ENCODE peak calls at places on chromosomes 3 and 15, in eight cellular contexts. One of them, this sample, is unnamed.

GRCh38 chr3:9108876-9109569 is 140.4 kb downstream of the SRGAP3 start:
- DNase-seq in endodermal cell: peak
- DNase-seq in SW 1271: no peak
- DNase-seq in stimulated activated CD4-positive, alpha-beta T cell treated with anti-CD3 and anti-CD28 coated beads, Interleukin-1b, Interleukin-23, amount 100 ng/mL, for 48 hours: no peak
- DNase-seq in right cardiac atrium: no peak
- DNase-seq in GM03348: no peak
- DNase-seq in AG08395: no peak
- DNase-seq in NCI-H345: no peak
- DNase-seq in this sample: no peak

GRCh38 chr15:68650901-68651709 is 72.3 kb downstream of the CORO2B start:
- DNase-seq in endodermal cell: peak
- DNase-seq in SW 1271: no peak
- DNase-seq in stimulated activated CD4-positive, alpha-beta T cell treated with anti-CD3 and anti-CD28 coated beads, Interleukin-1b, Interleukin-23, amount 100 ng/mL, for 48 hours: peak
- DNase-seq in right cardiac atrium: peak
- DNase-seq in GM03348: peak
- DNase-seq in AG08395: no peak
- DNase-seq in NCI-H345: no peak
- DNase-seq in this sample: no peak

GRCh38 chr3:155809181-155809580 is 3.1 kb upstream of the C3orf33 start:
- DNase-seq in endodermal cell: no peak
- DNase-seq in SW 1271: no peak
- DNase-seq in stimulated activated CD4-positive, alpha-beta T cell treated with anti-CD3 and anti-CD28 coated beads, Interleukin-1b, Interleukin-23, amount 100 ng/mL, for 48 hours: no peak
- DNase-seq in right cardiac atrium: no peak
- DNase-seq in GM03348: peak
- DNase-seq in AG08395: peak
- DNase-seq in NCI-H345: no peak
- DNase-seq in this sample: no peak

GRCh38 chr3:4506559-4507009 is 13.4 kb downstream of the ITPR1 start:
- DNase-seq in endodermal cell: no peak
- DNase-seq in SW 1271: no peak
- DNase-seq in stimulated activated CD4-positive, alpha-beta T cell treated with anti-CD3 and anti-CD28 coated beads, Interleukin-1b, Interleukin-23, amount 100 ng/mL, for 48 hours: no peak
- DNase-seq in right cardiac atrium: no peak
- DNase-seq in GM03348: no peak
- DNase-seq in AG08395: no peak
- DNase-seq in NCI-H345: no peak
- DNase-seq in this sample: no peak

GRCh38 chr15:25437751-25438600 is 848 bp downstream of the UBE3A start:
- DNase-seq in endodermal cell: peak
- DNase-seq in SW 1271: peak
- DNase-seq in stimulated activated CD4-positive, alpha-beta T cell treated with anti-CD3 and anti-CD28 coated beads, Interleukin-1b, Interleukin-23, amount 100 ng/mL, for 48 hours: peak
- DNase-seq in right cardiac atrium: peak
- DNase-seq in GM03348: peak
- DNase-seq in AG08395: peak
- DNase-seq in NCI-H345: peak
- DNase-seq in this sample: peak

GRCh38 chr15:73927003-73927475 is 777 bp downstream of the LOXL1 start:
- DNase-seq in endodermal cell: peak
- DNase-seq in SW 1271: no peak
- DNase-seq in stimulated activated CD4-positive, alpha-beta T cell treated with anti-CD3 and anti-CD28 coated beads, Interleukin-1b, Interleukin-23, amount 100 ng/mL, for 48 hours: peak
- DNase-seq in right cardiac atrium: peak
- DNase-seq in GM03348: peak
- DNase-seq in AG08395: peak
- DNase-seq in NCI-H345: peak
- DNase-seq in this sample: peak

GRCh38 chr3:106457278-106458210 is 588.7 kb upstream of the CBLB start:
- DNase-seq in endodermal cell: peak
- DNase-seq in SW 1271: no peak
- DNase-seq in stimulated activated CD4-positive, alpha-beta T cell treated with anti-CD3 and anti-CD28 coated beads, Interleukin-1b, Interleukin-23, amount 100 ng/mL, for 48 hours: peak
- DNase-seq in right cardiac atrium: peak
- DNase-seq in GM03348: peak
- DNase-seq in AG08395: peak
- DNase-seq in NCI-H345: peak
- DNase-seq in this sample: no peak

GRCh38 chr15:44788748-44789147 is 52.4 kb downstream of the TRIM69 start:
- DNase-seq in endodermal cell: no peak
- DNase-seq in SW 1271: no peak
- DNase-seq in stimulated activated CD4-positive, alpha-beta T cell treated with anti-CD3 and anti-CD28 coated beads, Interleukin-1b, Interleukin-23, amount 100 ng/mL, for 48 hours: peak
- DNase-seq in right cardiac atrium: no peak
- DNase-seq in GM03348: no peak
- DNase-seq in AG08395: no peak
- DNase-seq in NCI-H345: no peak
- DNase-seq in this sample: no peak

GRCh38 chr3:107242579-107242978 is 134.7 kb upstream of the CCDC54 start:
- DNase-seq in endodermal cell: no peak
- DNase-seq in SW 1271: no peak
- DNase-seq in stimulated activated CD4-positive, alpha-beta T cell treated with anti-CD3 and anti-CD28 coated beads, Interleukin-1b, Interleukin-23, amount 100 ng/mL, for 48 hours: no peak
- DNase-seq in right cardiac atrium: no peak
- DNase-seq in GM03348: no peak
- DNase-seq in AG08395: no peak
- DNase-seq in NCI-H345: peak
- DNase-seq in this sample: peak

GRCh38 chr3:76044601-76045600 is 259.6 kb upstream of the ZNF717 start:
- DNase-seq in endodermal cell: peak
- DNase-seq in SW 1271: no peak
- DNase-seq in stimulated activated CD4-positive, alpha-beta T cell treated with anti-CD3 and anti-CD28 coated beads, Interleukin-1b, Interleukin-23, amount 100 ng/mL, for 48 hours: peak
- DNase-seq in right cardiac atrium: no peak
- DNase-seq in GM03348: peak
- DNase-seq in AG08395: peak
- DNase-seq in NCI-H345: peak
- DNase-seq in this sample: no peak

GRCh38 chr3:166284994-166285393 is 447.8 kb upstream of the BCHE start:
- DNase-seq in endodermal cell: no peak
- DNase-seq in SW 1271: no peak
- DNase-seq in stimulated activated CD4-positive, alpha-beta T cell treated with anti-CD3 and anti-CD28 coated beads, Interleukin-1b, Interleukin-23, amount 100 ng/mL, for 48 hours: no peak
- DNase-seq in right cardiac atrium: no peak
- DNase-seq in GM03348: no peak
- DNase-seq in AG08395: no peak
- DNase-seq in NCI-H345: no peak
- DNase-seq in this sample: no peak

GRCh38 chr15:92811514-92811913 is 88.6 kb upstream of the CHD2 start:
- DNase-seq in endodermal cell: no peak
- DNase-seq in SW 1271: no peak
- DNase-seq in stimulated activated CD4-positive, alpha-beta T cell treated with anti-CD3 and anti-CD28 coated beads, Interleukin-1b, Interleukin-23, amount 100 ng/mL, for 48 hours: no peak
- DNase-seq in right cardiac atrium: no peak
- DNase-seq in GM03348: no peak
- DNase-seq in AG08395: no peak
- DNase-seq in NCI-H345: peak
- DNase-seq in this sample: peak

GRCh38 chr3:124741027-124741426 is 10.8 kb downstream of the UMPS start:
- DNase-seq in endodermal cell: no peak
- DNase-seq in SW 1271: no peak
- DNase-seq in stimulated activated CD4-positive, alpha-beta T cell treated with anti-CD3 and anti-CD28 coated beads, Interleukin-1b, Interleukin-23, amount 100 ng/mL, for 48 hours: no peak
- DNase-seq in right cardiac atrium: no peak
- DNase-seq in GM03348: peak
- DNase-seq in AG08395: peak
- DNase-seq in NCI-H345: no peak
- DNase-seq in this sample: no peak

This sample was measured in NCI-H1105.